ENCODE peak calls at places on chromosomes 11 and 22, in eight cellular contexts. V is activated CD4-positive, alpha-beta T cell treated with anti-CD3 and anti-CD28 coated beads, Interleukin-2, amount 50 U/mL, for 4 hours; Q is GM12892; D is T-helper 9 cell; J is stromal cell of bone marrow; F is iris pigment epithelial cell; N is activated T-helper 1 cell treated with anti-CD3 and anti-CD28 coated beads, Interleukin-12 subunit alpha, Interleukin-12 subunit beta, Interleukin-2, Interleukin-4 antibody, amounts not matched to agents 30 ng/mL and 10 ng/mL and 1 ng/mL, durations not matched to agents 14 hours and 24 hours and 36 hours; B is NCI-H69. R is an unnamed sample.

GRCh38 chr22:21623402-21623970 is 6.3 kb downstream of the YDJC start:
- DNase-seq in V (no peak), Q (no peak), D (no peak), J (no peak), F (no peak), N (no peak), B (no peak), R (no peak)

GRCh38 chr11:12126352-12127019 is 16.1 kb downstream of the MICAL2 start:
- DNase-seq in V (no peak), Q (no peak), D (no peak), J (peak), F (peak), N (no peak), B (peak), R (peak)

GRCh38 chr11:75014129-75014528 is 25.4 kb downstream of the NEU3 start:
- DNase-seq in V (no peak), Q (no peak), D (no peak), J (peak), F (peak), N (no peak), B (no peak), R (no peak)

GRCh38 chr11:45926001-45926401 is 3.5 kb downstream of the LARGE2 start:
- DNase-seq in V (no peak), Q (no peak), D (no peak), J (no peak), F (no peak), N (no peak), B (no peak), R (no peak)

GRCh38 chr11:134405841-134406240 is 6.2 kb downstream of the B3GAT1 start:
- DNase-seq in V (no peak), Q (no peak), D (no peak), J (no peak), F (no peak), N (no peak), B (no peak), R (no peak)

GRCh38 chr11:35853871-35854270 is 90.0 kb upstream of the LDLRAD3 start:
- DNase-seq in V (no peak), Q (no peak), D (no peak), J (no peak), F (no peak), N (no peak), B (peak), R (no peak)

GRCh38 chr11:12807621-12808020 is 133.4 kb downstream of the TEAD1 start:
- DNase-seq in V (no peak), Q (no peak), D (no peak), J (no peak), F (no peak), N (no peak), B (peak), R (peak)

GRCh38 chr22:45903355-45904149 is 73.4 kb downstream of the WNT7B start:
- DNase-seq in V (no peak), Q (no peak), D (no peak), J (peak), F (peak), N (no peak), B (no peak), R (peak)

GRCh38 chr11:44813401-44813800 is 86.6 kb downstream of the TSPAN18 start:
- DNase-seq in V (no peak), Q (no peak), D (no peak), J (no peak), F (no peak), N (no peak), B (no peak), R (no peak)

GRCh38 chr11:128208329-128209220 is 378.8 kb downstream of the ETS1 start:
- DNase-seq in V (no peak), Q (no peak), D (no peak), J (peak), F (peak), N (no peak), B (no peak), R (no peak)

GRCh38 chr11:111456859-111457730 is 55.1 kb downstream of the BTG4 start:
- DNase-seq in V (no peak), Q (no peak), D (no peak), J (no peak), F (no peak), N (no peak), B (no peak), R (no peak)

GRCh38 chr11:65727865-65728264 is 7.3 kb upstream of the RNASEH2C start:
- DNase-seq in V (no peak), Q (no peak), D (no peak), J (no peak), F (no peak), N (no peak), B (no peak), R (no peak)

GRCh38 chr11:85889676-85890579 is 34.7 kb downstream of the CCDC83 start:
- DNase-seq in V (no peak), Q (no peak), D (no peak), J (no peak), F (peak), N (no peak), B (no peak), R (peak)

GRCh38 chr22:45865561-45866397 is 111.2 kb downstream of the WNT7B start:
- DNase-seq in V (no peak), Q (no peak), D (no peak), J (no peak), F (no peak), N (no peak), B (no peak), R (no peak)

GRCh38 chr22:30301995-30302809 is 12.9 kb upstream of the CASTOR1 start:
- DNase-seq in V (no peak), Q (no peak), D (no peak), J (peak), F (peak), N (no peak), B (no peak), R (no peak)

GRCh38 chr11:62889126-62889483 is 8.4 kb downstream of the SLC3A2 start:
- DNase-seq in V (no peak), Q (no peak), D (no peak), J (no peak), F (no peak), N (no peak), B (no peak), R (peak)

GRCh38 chr22:32850591-32851517 is 49.3 kb downstream of the TIMP3 start:
- DNase-seq in V (no peak), Q (no peak), D (no peak), J (peak), F (peak), N (no peak), B (no peak), R (no peak)

R was measured in DMS53.